ENCODE peak calls at places on chromosome 18, in ten cellular contexts. L is dorsolateral prefrontal cortex, R is adrenal gland, Q is colonic mucosa, J is Calu3, H is fibroblast of pulmonary artery, N is H9, V is kidney, E is GM23338, G is esophagus squamous epithelium. K is an unnamed sample.

GRCh38 chr18:39969813-39970494 is 1985.1 kb upstream of the PIK3C3 start:
- DNase-seq in L (no peak), R (no peak), Q (no peak), J (no peak), H (peak; percentile 73), N (no peak), V (no peak), E (peak; percentile 10), G (no peak), K (no peak)

GRCh38 chr18:39780774-39781173 is 2174.3 kb upstream of the PIK3C3 start:
- DNase-seq in L (no peak), R (no peak), Q (no peak), J (no peak), H (no peak), N (no peak), V (no peak), E (no peak), G (no peak), K (no peak)

GRCh38 chr18:49630246-49630699 is 68.4 kb downstream of the LIPG start:
- DNase-seq in L (no peak), R (peak; percentile 53), Q (no peak), J (no peak), H (peak; percentile 71), N (no peak), V (no peak), E (no peak), G (no peak), K (no peak)

GRCh38 chr18:21112140-21112473 is 494 bp upstream of the ROCK1 start:
- DNase-seq in L (no peak), R (no peak), Q (no peak), J (no peak), H (no peak), N (no peak), V (peak; percentile 91), E (no peak), G (no peak), K (no peak)

GRCh38 chr18:76914314-76914713 is 92.0 kb downstream of the ZNF236 start:
- DNase-seq in L (no peak), R (no peak), Q (no peak), J (no peak), H (no peak), N (no peak), V (no peak), E (no peak), G (no peak), K (no peak)

GRCh38 chr18:55735199-55735855 is 147.3 kb upstream of the TCF4 start:
- DNase-seq in L (no peak), R (no peak), Q (no peak), J (no peak), H (no peak), N (no peak), V (no peak), E (no peak), G (no peak), K (no peak)

GRCh38 chr18:55090566-55091187 is 131.4 kb upstream of the CCDC68 start:
- DNase-seq in L (no peak), R (no peak), Q (no peak), J (no peak), H (no peak), N (no peak), V (no peak), E (no peak), G (no peak), K (no peak)

GRCh38 chr18:30192216-30192615 is 850.3 kb downstream of the DSC3 start:
- DNase-seq in L (no peak), R (no peak), Q (no peak), J (no peak), H (no peak), N (peak; percentile 46), V (no peak), E (peak; percentile 67), G (no peak), K (no peak)

GRCh38 chr18:12236934-12237832 is 17.0 kb upstream of the CIDEA start:
- DNase-seq in L (peak; percentile 77), R (peak; percentile 68), Q (peak; percentile 75), J (peak; percentile 90), H (peak; percentile 66), N (peak; percentile 86), V (peak; percentile 86), E (peak; percentile 84), G (no peak), K (peak; percentile 92)

GRCh38 chr18:80022613-80023012 is 11.6 kb upstream of the RBFA start:
- DNase-seq in L (no peak), R (no peak), Q (no peak), J (no peak), H (peak; percentile 44), N (no peak), V (no peak), E (peak; percentile 42), G (no peak), K (no peak)

GRCh38 chr18:74892066-74892627 is 294.5 kb downstream of the ZNF407 start:
- DNase-seq in L (no peak), R (no peak), Q (no peak), J (no peak), H (no peak), N (no peak), V (no peak), E (no peak), G (no peak), K (no peak)

GRCh38 chr18:7735194-7735593 is 168.1 kb downstream of the PTPRM start:
- DNase-seq in L (no peak), R (no peak), Q (no peak), J (no peak), H (no peak), N (no peak), V (no peak), E (no peak), G (no peak), K (no peak)

GRCh38 chr18:76487782-76488181 is 7.3 kb downstream of the ZNF516 start:
- DNase-seq in L (no peak), R (no peak), Q (no peak), J (no peak), H (no peak), N (peak; percentile 69), V (no peak), E (peak; percentile 53), G (no peak), K (no peak)

GRCh38 chr18:58257461-58257860 is 213.4 kb downstream of the NEDD4L start:
- DNase-seq in L (no peak), R (no peak), Q (no peak), J (no peak), H (no peak), N (no peak), V (no peak), E (no peak), G (no peak), K (no peak)

GRCh38 chr18:66136039-66136438 is 385.2 kb downstream of the CDH7 start:
- DNase-seq in L (no peak), R (no peak), Q (no peak), J (no peak), H (peak; percentile 3), N (no peak), V (no peak), E (peak; percentile 67), G (no peak), K (no peak)

GRCh38 chr18:79856119-79857080 is 58.7 kb downstream of the KCNG2 start:
- DNase-seq in L (peak; percentile 37), R (peak; percentile 31), Q (peak; percentile 15), J (no peak), H (peak; percentile 41), N (peak; percentile 80), V (no peak), E (peak; percentile 75), G (no peak), K (peak; percentile 83)

GRCh38 chr18:29693334-29693733 is 1349.2 kb downstream of the DSC3 start:
- DNase-seq in L (no peak), R (no peak), Q (no peak), J (no peak), H (no peak), N (no peak), V (no peak), E (peak; percentile 16), G (no peak), K (no peak)

GRCh38 chr18:50819027-50819726 is 639 bp downstream of the MRO start:
- DNase-seq in L (peak; percentile 57), R (peak; percentile 47), Q (peak; percentile 60), J (peak; percentile 65), H (peak; percentile 47), N (peak; percentile 87), V (peak; percentile 84), E (peak; percentile 90), G (no peak), K (no peak)
- TF ChIP-seq CTCF in L (no peak), R (no peak), Q (no peak), J (no peak), H (peak; percentile 25), N (peak; percentile 6), V (no peak), E (peak; percentile 34), G (no peak), K (no peak)

GRCh38 chr18:63158676-63159291 is 160.8 kb downstream of the BCL2 start:
- DNase-seq in L (no peak), R (no peak), Q (no peak), J (no peak), H (no peak), N (no peak), V (no peak), E (no peak), G (no peak), K (no peak)
- TF ChIP-seq CTCF in L (no peak), R (no peak), Q (no peak), J (no peak), H (no peak), N (no peak), V (no peak), E (no peak), G (no peak), K (no peak)

GRCh38 chr18:26511339-26512071 is 36.8 kb downstream of the KCTD1 start:
- DNase-seq in L (no peak), R (no peak), Q (no peak), J (peak; percentile 67), H (no peak), N (no peak), V (no peak), E (no peak), G (no peak), K (no peak)
- TF ChIP-seq CTCF in L (no peak), R (no peak), Q (no peak), J (no peak), H (no peak), N (no peak), V (no peak), E (no peak), G (no peak), K (no peak)

DNA sequence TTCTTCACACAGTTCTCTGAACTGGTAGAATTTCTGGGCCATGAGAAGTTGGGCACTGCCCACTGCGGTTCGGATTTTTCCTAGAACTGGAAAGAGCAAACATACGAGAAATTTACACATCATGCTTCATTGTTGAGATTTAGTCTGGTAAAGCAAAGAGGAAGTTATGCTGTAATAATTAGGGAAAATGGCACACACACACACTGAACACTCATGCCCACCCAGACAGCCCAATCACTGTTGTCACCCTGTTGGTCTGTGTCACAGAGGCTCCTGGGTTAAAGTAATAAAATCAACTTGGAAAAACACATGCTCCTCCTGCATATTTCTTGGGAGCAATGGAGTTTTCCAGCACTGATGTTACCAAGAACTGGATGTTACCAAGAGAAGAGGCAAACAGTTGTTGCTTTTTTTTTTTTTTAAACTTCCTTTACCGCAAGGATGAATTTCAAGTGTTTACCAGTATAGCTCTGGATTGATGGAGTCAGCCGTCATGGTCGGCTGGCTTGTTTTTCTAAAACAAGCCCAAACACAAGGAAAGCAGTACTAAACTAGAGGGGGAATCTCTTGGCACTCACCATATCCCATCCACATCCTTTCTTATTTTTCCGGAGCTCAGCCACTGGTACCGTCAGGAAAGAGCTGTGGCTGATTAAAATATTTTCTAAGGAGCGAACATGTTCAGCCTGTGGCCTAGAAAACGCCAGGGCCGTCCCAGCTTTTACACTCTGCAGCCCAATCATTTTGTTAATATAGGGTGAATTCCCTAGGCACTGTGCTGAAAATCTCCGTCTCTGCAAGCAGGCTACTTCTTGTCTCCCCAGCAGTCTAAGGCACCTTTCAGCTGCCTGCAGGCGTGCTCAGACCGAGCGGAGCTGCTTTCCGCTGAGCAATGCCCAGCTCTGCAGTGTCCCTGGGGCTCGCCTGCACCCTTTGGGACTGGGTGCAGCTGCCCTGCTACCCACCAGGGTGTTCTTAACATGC is 58.9 kb downstream of the TGIF1 start:
- DNase-seq in L (no peak), R (no peak), Q (no peak), J (no peak), H (no peak), N (peak; percentile 42), V (no peak), E (peak; percentile 56), G (no peak), K (no peak)
- TF ChIP-seq CTCF in L (no peak), R (no peak), Q (no peak), J (no peak), H (no peak), N (no peak), V (no peak), E (no peak), G (no peak), K (no peak)